ENCODE peak calls at places on chromosomes 11 and 22, in six cellular contexts. F, J, U, I, L and Q are unnamed samples.
A peak's percentile ranks its signal among the peaks of the same experiment; 100 is the strongest.

GRCh38 chr11:8066911-8067455 is 14.0 kb upstream of the TUB start:
- DNase-seq in L (no peak), U (no peak), I (no peak), F (no peak), J (no peak), Q (no peak)

GRCh38 chr22:45980776-45981175 is 3.8 kb upstream of the WNT7B start:
- DNase-seq in L (no peak), I (no peak), U (no peak), J (no peak), F (no peak), Q (no peak)

GRCh38 chr11:95705485-95706124 is 84.0 kb downstream of the FAM76B start:
- DNase-seq in F (peak; percentile 64), L (peak; percentile 90), U (peak; percentile 84), I (peak; percentile 78), J (peak; percentile 88), Q (peak; percentile 79)

GRCh38 chr11:46298699-46299424 is 21.4 kb downstream of the CREB3L1 start:
- DNase-seq in J (peak; percentile 42), L (no peak), I (peak; percentile 62), U (no peak), F (no peak), Q (no peak)

GRCh38 chr22:21866821-21867527 is 471 bp downstream of the MAPK1 start:
- DNase-seq in J (peak; percentile 30), I (peak; percentile 5), F (no peak), L (peak; percentile 42), U (peak; percentile 49), Q (peak; percentile 47)

GRCh38 chr11:30914143-30914762 is 328.1 kb upstream of the MPPED2 start:
- DNase-seq in U (peak; percentile 77), I (peak; percentile 42), J (peak; percentile 48), L (peak; percentile 85), F (no peak), Q (no peak)

GRCh38 chr22:35315141-35315854 is 15.6 kb downstream of the TOM1 start:
- DNase-seq in F (no peak), L (no peak), U (no peak), J (no peak), I (no peak), Q (no peak)

GRCh38 chr11:94661444-94661843 is 94.3 kb downstream of the PIWIL4 start:
- DNase-seq in J (no peak), F (no peak), U (no peak), I (no peak), L (no peak), Q (no peak)

GRCh38 chr11:2071748-2072385 is 67.3 kb downstream of the IGF2 start:
- DNase-seq in F (no peak), I (no peak), U (no peak), J (no peak), L (no peak), Q (no peak)

GRCh38 chr22:46896166-46896565 is 133.7 kb downstream of the TBC1D22A start:
- DNase-seq in J (no peak), F (no peak), U (no peak), I (no peak), L (no peak), Q (no peak)

GRCh38 chr11:2459016-2459725 is 14.4 kb downstream of the KCNQ1 start:
- DNase-seq in L (no peak), I (no peak), F (no peak), J (no peak), U (no peak), Q (no peak)

GRCh38 chr11:122672892-122673291 is 17.4 kb downstream of the UBASH3B start:
- DNase-seq in L (no peak), I (no peak), U (no peak), F (no peak), J (no peak), Q (peak; percentile 74)

GRCh38 chr11:10019906-10020682 is 273.9 kb downstream of the SBF2 start:
- DNase-seq in F (no peak), U (no peak), I (no peak), J (no peak), L (peak; percentile 28), Q (no peak)

GRCh38 chr11:125638315-125638714 is 13.4 kb downstream of the CHEK1 start:
- DNase-seq in L (no peak), U (no peak), F (no peak), J (no peak), I (no peak), Q (no peak)

GRCh38 chr11:75223954-75224643 is 16.5 kb upstream of the TPBGL start:
- DNase-seq in U (no peak), J (no peak), I (peak; percentile 21), L (no peak), F (no peak), Q (peak; percentile 34)

GRCh38 chr11:117538731-117539130 is 211.1 kb downstream of the CEP164 start:
- DNase-seq in F (no peak), I (no peak), J (no peak), U (no peak), L (peak; percentile 21), Q (no peak)

GRCh38 chr11:20164152-20164551 is 3.9 kb upstream of the DBX1 start:
- DNase-seq in J (no peak), F (no peak), U (no peak), L (no peak), I (no peak), Q (no peak)

GRCh38 chr11:94183886-94184264 is 55.2 kb downstream of the PANX1 start:
- DNase-seq in L (peak; percentile 63), J (peak; percentile 69), F (no peak), U (peak; percentile 83), I (peak; percentile 73), Q (peak; percentile 51)

GRCh38 chr11:65186701-65187100 is 5.0 kb downstream of the CAPN1 start:
- DNase-seq in L (no peak), F (no peak), I (no peak), U (no peak), J (no peak), Q (no peak)

GRCh38 chr11:85771568-85771967 is 39.4 kb downstream of the SYTL2 start:
- DNase-seq in F (no peak), I (no peak), U (no peak), J (no peak), L (no peak), Q (no peak)

GRCh38 chr22:23161029-23161428 is 15.8 kb downstream of the RAB36 start:
- DNase-seq in U (no peak), L (no peak), J (no peak), F (no peak), I (no peak), Q (no peak)

DNA sequence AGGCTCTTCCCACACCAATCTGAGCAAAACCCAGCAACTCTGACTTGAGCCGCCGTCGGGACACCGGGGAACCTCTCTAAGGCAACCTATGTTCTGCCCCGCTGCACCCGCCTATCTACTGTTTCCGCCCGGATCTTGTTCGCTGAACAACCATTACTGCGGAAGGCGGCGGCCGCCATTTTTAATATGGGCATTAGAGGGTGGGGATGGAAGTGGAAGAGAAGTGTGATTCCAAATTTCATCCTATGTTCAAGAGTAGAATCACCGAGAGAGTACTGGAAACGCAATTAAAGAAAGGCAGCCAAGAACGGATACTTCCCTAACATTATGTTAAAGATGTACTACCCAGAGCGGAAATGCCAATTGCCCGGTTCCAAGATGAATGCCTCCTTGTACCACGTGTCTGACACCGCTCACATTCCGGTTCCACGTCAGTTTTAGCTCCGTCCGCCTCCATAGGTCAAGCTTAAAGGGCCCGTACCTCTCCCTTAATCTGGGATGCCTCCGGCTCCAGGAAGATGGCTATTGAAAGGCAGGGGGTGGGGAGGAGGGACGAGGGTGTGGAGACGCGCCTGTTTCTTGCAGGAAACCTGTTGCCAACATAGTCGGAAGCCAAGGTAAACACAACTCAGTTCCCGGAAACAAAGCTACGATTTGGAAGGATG is at the start of gene DPAGT1:
- DNase-seq in J (peak; percentile 96), F (peak; percentile 68), I (peak; percentile 98), U (peak; percentile 77), L (peak; percentile 95), Q (peak; percentile 86)
- TF ChIP-seq CTCF in J (no peak), F (no peak), I (no peak), U (no peak), L (no peak), Q (no peak)

DNA sequence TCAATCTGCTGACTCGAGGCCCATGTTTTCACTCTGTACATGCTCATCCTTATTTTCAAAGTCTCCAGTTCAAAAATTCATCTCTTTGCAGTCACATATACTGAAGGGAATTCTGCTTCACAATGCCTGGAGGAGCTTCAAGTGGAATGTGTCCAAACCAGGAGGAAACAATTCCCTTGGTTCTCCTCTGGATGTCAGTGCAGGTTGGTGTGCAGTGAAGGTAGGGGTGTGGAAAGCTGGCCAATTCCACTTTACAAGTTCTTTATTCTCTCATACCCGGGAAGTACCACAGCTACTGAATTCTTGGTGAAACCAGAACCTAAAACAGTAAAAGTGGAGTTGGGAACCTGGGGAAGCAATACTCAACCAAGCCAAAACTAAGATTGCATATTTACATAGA is 57.3 kb downstream of the BDNF start:
- DNase-seq in U (no peak), J (no peak), L (no peak), F (no peak), I (peak; percentile 16), Q (no peak)
- TF ChIP-seq CTCF in U (no peak), J (no peak), L (no peak), F (no peak), I (no peak), Q (no peak)

DNA sequence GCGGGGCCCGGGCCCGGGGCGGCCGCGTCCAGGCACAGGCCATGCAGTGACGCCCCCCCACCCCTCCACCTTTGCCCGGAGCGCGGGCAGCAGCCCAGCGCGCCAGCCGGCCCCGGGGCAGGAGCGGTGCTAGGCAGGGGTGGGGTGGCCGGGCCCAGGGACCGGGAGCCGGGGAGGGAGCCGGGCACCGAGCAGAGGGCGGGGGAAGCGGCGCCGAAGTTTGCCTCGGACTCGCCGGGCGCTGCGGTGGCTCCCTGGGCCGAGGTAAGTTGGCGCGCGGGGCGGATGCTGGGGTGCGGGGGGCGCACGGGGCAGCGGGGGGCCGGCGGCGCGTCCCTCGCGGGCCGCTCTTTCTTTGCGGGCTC is 332 bp downstream of the TEAD1 start:
- DNase-seq in I (no peak), J (peak; percentile 52), F (no peak), L (peak; percentile 60), U (no peak), Q (no peak)
- TF ChIP-seq CTCF in I (no peak), J (no peak), F (no peak), L (no peak), U (no peak), Q (no peak)

DNA sequence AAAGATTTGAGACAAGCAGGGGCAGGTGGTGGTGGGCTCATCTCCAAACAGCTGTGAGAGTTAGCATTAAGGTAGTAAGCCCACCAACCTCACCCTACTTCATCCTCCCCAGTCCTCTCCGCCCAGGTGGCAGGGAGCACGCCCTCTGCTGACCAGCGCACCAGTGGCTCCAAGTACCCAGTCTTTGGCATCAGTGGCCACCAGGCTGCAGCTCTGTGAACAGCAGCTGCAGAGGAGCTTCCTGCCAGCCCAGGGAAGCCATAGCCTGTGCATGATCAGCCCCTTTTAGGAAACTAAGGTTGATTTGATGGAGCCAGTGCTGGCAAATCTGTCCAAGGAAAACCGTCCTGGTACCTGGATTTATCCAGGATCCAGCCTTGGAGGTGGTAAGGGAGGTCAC is 21.7 kb downstream of the CAVIN3 start:
- DNase-seq in J (peak; percentile 55), I (peak; percentile 72), U (no peak), F (no peak), L (peak; percentile 73), Q (peak; percentile 53)
- TF ChIP-seq CTCF in J (peak; percentile 58), I (peak; percentile 50), U (no peak), F (no peak), L (peak; percentile 63), Q (peak; percentile 46)